ENCODE peak calls at places on chromosomes 13 and 19, in four cellular contexts. D is AG04450, U is AG10803, O is nephron progenitor cell. X is an unnamed sample.

GRCh38 chr13:34926513-34926912 is 15.6 kb upstream of the NBEA start:
- DNase-seq in O (peak; percentile 9), D (no peak), U (peak; percentile 50), X (peak; percentile 21)

GRCh38 chr13:101618440-101619187 is 166.1 kb downstream of the ITGBL1 start:
- DNase-seq in D (no peak), O (no peak), U (no peak), X (no peak)

GRCh38 chr19:17404015-17404414 is 1.4 kb downstream of the BST2 start:
- DNase-seq in D (no peak), O (no peak), U (no peak), X (no peak)

GRCh38 chr13:41917641-41918040 is 43.3 kb downstream of the VWA8 start:
- DNase-seq in O (no peak), U (peak; percentile 86), D (peak; percentile 43), X (peak; percentile 53)

GRCh38 chr13:94431987-94432386 is 47.5 kb downstream of the DCT start:
- DNase-seq in U (no peak), D (no peak), O (no peak), X (no peak)

GRCh38 chr19:2962018-2962670 is 15.2 kb upstream of the TLE6 start:
- DNase-seq in U (peak; percentile 86), D (peak; percentile 66), O (peak; percentile 61), X (peak; percentile 80)

GRCh38 chr13:93244141-93244917 is 17.7 kb downstream of the GPC6 start:
- DNase-seq in U (peak; percentile 62), O (peak; percentile 26), D (no peak), X (peak; percentile 52)

GRCh38 chr19:34573226-34573864 is 91.8 kb downstream of the WTIP start:
- DNase-seq in D (no peak), U (no peak), O (no peak), X (no peak)

GRCh38 chr19:49387936-49388372 is at the start of gene KASH5:
- DNase-seq in O (no peak), D (no peak), U (peak; percentile 53), X (peak; percentile 70)

GRCh38 chr19:18915639-18916038 is 3.5 kb downstream of the COPE start:
- DNase-seq in D (no peak), O (peak; percentile 40), U (peak; percentile 55), X (peak; percentile 49)

GRCh38 chr13:75776550-75776949 is 140.4 kb downstream of the LMO7 start:
- DNase-seq in D (no peak), U (no peak), O (no peak), X (no peak)

GRCh38 chr19:14174883-14175282 is 31.1 kb downstream of the ADGRL1 start:
- DNase-seq in O (no peak), U (no peak), D (no peak), X (no peak)

GRCh38 chr13:109156181-109156935 is 526.9 kb downstream of the MYO16 start:
- DNase-seq in D (peak; percentile 43), U (peak; percentile 91), O (no peak), X (peak; percentile 67)

GRCh38 chr19:33171916-33172359 is 22.2 kb upstream of the LRP3 start:
- DNase-seq in U (peak; percentile 51), D (no peak), O (no peak), X (peak; percentile 35)

GRCh38 chr13:111510502-111511218 is 190.2 kb downstream of the TEX29 start:
- DNase-seq in D (no peak), U (no peak), O (no peak), X (no peak)

GRCh38 chr19:46404884-46405658 is 8.3 kb downstream of the CCDC8 start:
- DNase-seq in D (no peak), O (peak; percentile 51), U (no peak), X (no peak)

GRCh38 chr13:19713186-19713965 is 69.4 kb downstream of the PSPC1 start:
- DNase-seq in D (peak; percentile 16), U (peak; percentile 46), O (no peak), X (peak; percentile 17)

GRCh38 chr19:51441410-51442390 is 16.6 kb downstream of the SIGLEC8 start:
- DNase-seq in U (no peak), O (no peak), D (no peak), X (no peak)

GRCh38 chr19:55117063-55117635 is 288 bp downstream of the PPP1R12C start:
- DNase-seq in O (peak; percentile 52), D (no peak), U (no peak), X (no peak)

GRCh38 chr19:28466107-28467045 is 746.6 kb downstream of the UQCRFS1 start:
- DNase-seq in D (no peak), O (peak; percentile 84), U (peak; percentile 48), X (peak; percentile 73)

GRCh38 chr19:38713227-38713649 is 31.0 kb downstream of the CAPN12 start:
- DNase-seq in U (no peak), D (no peak), O (no peak), X (no peak)

GRCh38 chr19:45766919-45767346 is 2.1 kb downstream of the SIX5 start:
- DNase-seq in O (peak; percentile 42), U (no peak), D (no peak), X (peak; percentile 71)

GRCh38 chr13:81686877-81687276 is 1346.0 kb upstream of the SPRY2 start:
- DNase-seq in D (no peak), O (no peak), U (no peak), X (no peak)

GRCh38 chr19:2747349-2747748 is 7.5 kb upstream of the SLC39A3 start:
- DNase-seq in U (no peak), D (no peak), O (no peak), X (no peak)

GRCh38 chr13:112657850-112658445 is 31.9 kb upstream of the ATP11A start:
- DNase-seq in U (peak; percentile 61), D (peak; percentile 33), O (no peak), X (peak; percentile 72)

GRCh38 chr19:29542776-29543175 is 17.0 kb downstream of the VSTM2B start:
- DNase-seq in D (no peak), O (no peak), U (no peak), X (no peak)

GRCh38 chr13:107284168-107284567 is 716.2 kb upstream of the ARGLU1 start:
- DNase-seq in O (no peak), U (no peak), D (no peak), X (no peak)

GRCh38 chr19:46017095-46017429 is 5.8 kb downstream of the PGLYRP1 start:
- DNase-seq in O (no peak), U (no peak), D (no peak), X (no peak)

GRCh38 chr13:105914637-105915036 is 620.8 kb downstream of the EFNB2 start:
- DNase-seq in O (no peak), D (peak; percentile 84), U (peak; percentile 92), X (peak; percentile 14)

GRCh38 chr19:327291-328024 is 17.1 kb downstream of the MIER2 start:
- DNase-seq in O (no peak), D (no peak), U (no peak), X (no peak)

GRCh38 chr13:109989686-109990085 is 203.3 kb upstream of the IRS2 start:
- DNase-seq in D (no peak), U (peak; percentile 37), O (no peak), X (peak; percentile 46)

GRCh38 chr13:90968510-90968909 is 379.0 kb upstream of the MIR17HG start:
- DNase-seq in O (peak; percentile 28), D (no peak), U (no peak), X (no peak)